ENCODE peak calls at places on chromosomes 13 and 19, in five cellular contexts. D is progenitor cell of endocrine pancreas, Q is HFF-Myc, O is mammary epithelial cell, P is foreskin fibroblast. X is an unnamed sample.

GRCh38 chr19:31560021-31560770 is 211.0 kb upstream of the TSHZ3 start:
- DNase-seq in P (no peak), D (no peak), O (no peak), Q (no peak), X (no peak)

GRCh38 chr19:42455621-42456081 is 12.9 kb upstream of the CXCL17 start:
- DNase-seq in D (no peak), P (no peak), Q (no peak), O (peak; percentile 96), X (no peak)

GRCh38 chr19:23440791-23441190 is 45.5 kb upstream of the ZNF91 start:
- DNase-seq in O (no peak), Q (no peak), P (no peak), D (no peak), X (no peak)

GRCh38 chr19:29678484-29679106 is 13.3 kb downstream of the PLEKHF1 start:
- DNase-seq in D (no peak), O (no peak), P (peak; percentile 71), Q (no peak), X (no peak)

GRCh38 chr13:42110410-42111155 is 62.1 kb downstream of the DGKH start:
- DNase-seq in P (peak; percentile 83), Q (peak; percentile 87), D (no peak), O (peak; percentile 73), X (peak; percentile 27)

GRCh38 chr13:27533155-27533643 is 82.8 kb upstream of the MTIF3 start:
- DNase-seq in P (peak; percentile 89), O (peak; percentile 62), D (peak; percentile 88), Q (no peak), X (no peak)

GRCh38 chr19:38617764-38618589 is at the start of gene MAP4K1:
- DNase-seq in O (no peak), P (no peak), Q (no peak), D (no peak), X (no peak)

GRCh38 chr13:43545317-43545874 is 241.4 kb downstream of the ENOX1 start:
- DNase-seq in P (peak; percentile 65), D (no peak), Q (no peak), O (no peak), X (no peak)

GRCh38 chr13:84405286-84405685 is 523.0 kb upstream of the SLITRK1 start:
- DNase-seq in P (peak; percentile 32), O (no peak), Q (no peak), D (no peak), X (no peak)

GRCh38 chr13:67231481-67231940 is 1.4 kb upstream of the PCDH9 start:
- DNase-seq in O (no peak), D (no peak), Q (no peak), P (peak; percentile 3), X (no peak)

GRCh38 chr13:76991432-76991795 is 467 bp upstream of the CLN5 start:
- DNase-seq in D (no peak), P (no peak), O (peak; percentile 13), Q (no peak), X (no peak)

GRCh38 chr19:15159251-15159650 is 41.5 kb downstream of the NOTCH3 start:
- DNase-seq in P (peak; percentile 33), O (peak; percentile 23), Q (no peak), D (no peak), X (no peak)

GRCh38 chr13:114339779-114340534 is 25.7 kb downstream of the CHAMP1 start:
- DNase-seq in Q (no peak), P (peak; percentile 75), O (peak; percentile 33), D (no peak), X (no peak)

GRCh38 chr13:110815471-110816204 is 99.2 kb downstream of the ANKRD10 start:
- DNase-seq in P (no peak), Q (no peak), D (no peak), O (peak; percentile 41), X (no peak)

GRCh38 chr19:55341191-55342043 is 1.7 kb downstream of the KMT5C start:
- DNase-seq in O (peak; percentile 65), Q (no peak), D (peak; percentile 72), P (peak; percentile 87), X (no peak)

GRCh38 chr13:95099541-95099940 is 201.7 kb downstream of the ABCC4 start:
- DNase-seq in Q (no peak), D (no peak), O (peak; percentile 10), P (peak; percentile 59), X (no peak)

GRCh38 chr13:110893571-110893970 is 21.3 kb downstream of the ANKRD10 start:
- DNase-seq in P (no peak), D (no peak), O (no peak), Q (no peak), X (no peak)

GRCh38 chr13:41409611-41410010 is 47.7 kb upstream of the RGCC start:
- DNase-seq in D (no peak), Q (no peak), P (no peak), O (peak; percentile 41), X (no peak)

GRCh38 chr13:46211116-46211515 is 612 bp upstream of the LRRC63 start:
- DNase-seq in Q (no peak), P (no peak), O (no peak), D (no peak), X (no peak)

GRCh38 chr19:54532528-54532927 is 29.9 kb downstream of the LAIR2 start:
- DNase-seq in P (no peak), D (no peak), O (no peak), Q (no peak), X (no peak)

GRCh38 chr19:16325671-16326400 is 1.2 kb downstream of the KLF2 start:
- DNase-seq in P (peak; percentile 36), D (peak; percentile 38), Q (no peak), O (no peak), X (no peak)

GRCh38 chr19:50703915-50704548 is 15.6 kb downstream of the SHANK1 start:
- DNase-seq in P (peak; percentile 24), D (no peak), O (no peak), Q (no peak), X (no peak)

GRCh38 chr13:48158915-48159314 is 64.0 kb upstream of the MED4 start:
- DNase-seq in D (no peak), P (no peak), Q (no peak), O (no peak), X (no peak)

GRCh38 chr19:12933287-12934072 is at the start of gene FARSA:
- DNase-seq in P (peak; percentile 96), O (peak; percentile 87), D (peak; percentile 77), Q (peak; percentile 76), X (no peak)

DNA sequence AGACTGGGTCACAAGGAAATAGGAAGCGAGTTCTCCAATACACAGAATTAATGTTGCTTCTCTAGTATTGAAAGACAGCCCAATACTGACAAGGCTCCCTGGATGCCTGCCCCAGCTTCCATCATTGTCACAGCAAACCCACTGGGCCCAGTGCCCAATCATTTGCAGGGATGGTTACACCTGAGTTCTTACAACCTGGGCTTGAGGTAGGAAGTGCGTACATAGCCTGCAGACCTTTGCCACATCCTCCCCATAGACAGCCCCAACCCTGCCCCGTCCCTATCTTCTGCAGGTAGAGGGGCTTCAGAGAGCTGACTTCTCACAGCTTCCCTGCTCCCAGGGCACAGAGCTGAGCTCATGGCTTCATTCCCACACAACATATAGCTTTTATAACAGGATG is 108.1 kb upstream of the UBL3 start:
- DNase-seq in Q (no peak), D (no peak), P (no peak), O (no peak), X (no peak)
- TF ChIP-seq CTCF in Q (no peak), D (no peak), P (no peak), O (no peak), X (no peak)

DNA sequence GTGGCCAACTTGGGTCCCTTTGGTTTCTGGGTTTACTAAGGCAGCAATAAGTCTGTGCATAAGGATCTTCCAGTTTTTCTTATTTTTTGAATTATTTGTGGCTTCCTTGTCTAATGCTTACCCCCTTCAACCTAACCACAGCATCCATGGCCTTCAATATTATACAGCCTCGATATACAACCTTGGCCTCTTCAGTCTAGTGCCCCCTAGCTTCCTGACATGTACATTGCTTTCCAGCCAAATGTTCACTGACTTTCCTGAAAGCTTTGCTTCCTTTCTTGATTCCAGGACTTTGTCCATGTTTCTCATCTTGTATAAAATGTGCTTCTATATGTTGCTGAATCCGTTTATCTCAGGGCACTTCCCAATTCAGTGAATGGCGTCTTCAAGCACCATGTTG is 310.1 kb downstream of the OLFM4 start:
- DNase-seq in P (no peak), D (no peak), Q (no peak), O (no peak), X (no peak)
- TF ChIP-seq CTCF in P (no peak), D (no peak), Q (no peak), O (no peak), X (no peak)

GRCh38 chr19:46299004-46299509 is 2.2 kb downstream of the HIF3A start:
- DNase-seq in Q (peak; percentile 70), P (peak; percentile 98), O (peak; percentile 71), D (no peak), X (peak; percentile 28)

GRCh38 chr19:46296722-46297431 is at the start of gene HIF3A:
- DNase-seq in Q (no peak), P (peak; percentile 82), D (peak; percentile 82), O (no peak), X (no peak)

GRCh38 chr19:46298477-46299003 is 1.7 kb downstream of the HIF3A start:
- DNase-seq in O (no peak), P (no peak), D (no peak), Q (no peak), X (no peak)

GRCh38 chr19:46299695-46300094 is 2.9 kb downstream of the HIF3A start:
- DNase-seq in Q (no peak), O (no peak), D (no peak), P (peak; percentile 38), X (no peak)

GRCh38 chr19:46297700-46298476 is 1.0 kb downstream of the HIF3A start:
- DNase-seq in P (peak; percentile 88), O (no peak), D (no peak), Q (no peak), X (no peak)
- TF ChIP-seq CTCF in P (no peak), O (no peak), D (no peak), Q (no peak), X (peak; percentile 6)

DNA sequence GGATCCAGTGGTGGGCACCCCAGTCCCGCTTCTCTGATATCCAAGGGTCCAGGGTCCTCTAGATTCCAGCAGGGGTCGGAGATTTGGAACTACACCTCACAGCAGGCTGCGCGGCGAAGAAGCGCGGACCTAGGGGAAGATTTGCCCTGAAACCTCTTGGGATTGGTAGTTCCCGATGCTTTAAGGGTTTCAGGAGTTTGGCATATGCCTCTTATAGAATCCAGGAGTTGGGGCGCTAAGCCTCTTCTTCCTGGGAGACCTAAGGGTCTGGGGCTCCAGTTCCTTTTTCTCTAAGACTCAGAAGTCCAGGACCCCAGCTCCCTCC is 349 bp downstream of the BCL2L12 start:
- DNase-seq in Q (no peak), P (no peak), O (no peak), D (no peak), X (no peak)
- TF ChIP-seq CTCF in Q (no peak), P (no peak), O (no peak), D (peak; percentile 25), X (peak; percentile 13)

DNA sequence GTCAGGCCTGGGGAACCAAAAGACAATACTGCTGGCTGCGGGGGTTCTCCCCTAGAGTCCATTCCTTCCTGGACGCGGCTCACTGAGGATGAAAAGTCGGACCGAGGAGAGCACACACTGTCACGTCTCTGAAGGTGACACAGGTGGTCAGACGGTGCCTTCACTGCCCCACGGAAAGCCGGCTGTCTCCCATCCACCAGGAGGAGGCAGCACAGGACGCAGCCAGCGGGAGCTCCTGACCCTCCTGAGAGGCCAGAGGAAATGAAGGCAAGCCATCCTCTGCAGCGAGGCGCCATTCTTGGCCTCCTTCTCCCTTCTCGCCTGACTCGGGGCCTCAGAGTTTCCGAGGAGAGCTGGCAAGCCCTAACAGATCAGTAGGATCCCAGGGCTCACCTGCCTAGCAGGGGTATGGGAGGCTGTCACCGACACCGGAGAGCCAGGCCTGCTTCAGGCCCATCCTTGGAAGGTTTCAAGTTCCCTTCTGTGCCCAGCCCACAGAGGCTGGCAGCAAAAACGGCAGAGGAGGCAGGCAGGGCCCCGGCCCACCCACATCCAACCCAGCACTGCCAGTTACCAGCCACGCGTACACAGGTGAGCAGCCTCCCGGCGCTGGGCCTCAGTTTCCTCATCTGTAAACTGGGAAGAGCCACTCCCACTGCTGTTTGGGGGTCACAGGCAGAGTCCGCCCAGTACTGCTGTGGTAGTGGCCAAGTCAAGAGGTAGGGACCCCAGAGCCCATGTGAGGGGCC is 4.5 kb downstream of the REXO1 start:
- DNase-seq in O (no peak), P (no peak), D (no peak), Q (no peak), X (no peak)
- TF ChIP-seq CTCF in O (peak; percentile 7), P (no peak), D (peak; percentile 11), Q (no peak), X (no peak)

X was measured in BJ.